ENCODE peak calls at places on chromosomes 11 and 22, in nine cellular contexts. M is adipocyte; Z is AG08395; U is sigmoid colon; E is body of pancreas; H is fibroblast of lung; B is cardiac septum; V is stimulated activated CD4-positive, alpha-beta T cell treated with anti-CD3 and anti-CD28 coated beads, Interleukin-1b, Interleukin-23, amount 100 ng/mL, for 24 hours; P is amygdala. W is an unnamed sample.

GRCh38 chr11:1307163-1307870 is 2.1 kb downstream of the TOLLIP start:
- DNase-seq in M (no peak), Z (no peak), U (no peak), E (no peak), H (no peak), B (no peak), V (no peak), P (no peak), W (no peak)

GRCh38 chr11:63020671-63021255 is 5.1 kb upstream of the SLC22A8 start:
- DNase-seq in M (no peak), Z (no peak), U (no peak), E (no peak), H (no peak), B (no peak), V (no peak), P (peak), W (no peak)

GRCh38 chr11:62337682-62338181 is 484 bp downstream of the ASRGL1 start:
- DNase-seq in M (peak), Z (no peak), U (no peak), E (peak), H (no peak), B (no peak), V (no peak), P (peak), W (no peak)

GRCh38 chr11:27619039-27619438 is 81.2 kb downstream of the BDNF start:
- DNase-seq in M (no peak), Z (peak), U (no peak), E (no peak), H (no peak), B (no peak), V (no peak), P (no peak), W (no peak)

GRCh38 chr11:134565343-134565891 is 153.4 kb upstream of the B3GAT1 start:
- DNase-seq in M (no peak), Z (no peak), U (no peak), E (no peak), H (no peak), B (no peak), V (no peak), P (no peak), W (no peak)

GRCh38 chr11:122115520-122116343 is at the start of gene BLID:
- DNase-seq in M (peak), Z (no peak), U (peak), E (peak), H (peak), B (no peak), V (no peak), P (peak), W (no peak)

GRCh38 chr22:21936151-21936778 is 16.4 kb downstream of the PPM1F start:
- DNase-seq in M (peak), Z (no peak), U (no peak), E (no peak), H (peak), B (peak), V (no peak), P (no peak), W (no peak)

GRCh38 chr11:119706887-119707286 is 22.1 kb downstream of the NECTIN1 start:
- DNase-seq in M (no peak), Z (no peak), U (no peak), E (no peak), H (no peak), B (no peak), V (no peak), P (no peak), W (no peak)

GRCh38 chr11:83401506-83402225 is 115.5 kb upstream of the CCDC90B start:
- DNase-seq in M (no peak), Z (no peak), U (no peak), E (no peak), H (no peak), B (no peak), V (no peak), P (no peak), W (no peak)

GRCh38 chr22:23305321-23305910 is 125.1 kb downstream of the BCR start:
- DNase-seq in M (peak), Z (peak), U (no peak), E (no peak), H (peak), B (no peak), V (no peak), P (peak), W (peak)

GRCh38 chr22:32674925-32675825 is 126.3 kb upstream of the TIMP3 start:
- DNase-seq in M (no peak), Z (peak), U (no peak), E (no peak), H (no peak), B (no peak), V (no peak), P (no peak), W (no peak)

GRCh38 chr22:48713266-48714205 is 1114.1 kb downstream of the BRD1 start:
- DNase-seq in M (no peak), Z (no peak), U (peak), E (no peak), H (no peak), B (peak), V (no peak), P (no peak), W (no peak)

GRCh38 chr11:35084817-35085424 is 54.0 kb upstream of the CD44 start:
- DNase-seq in M (no peak), Z (no peak), U (no peak), E (no peak), H (no peak), B (no peak), V (no peak), P (no peak), W (no peak)

GRCh38 chr11:9313648-9314290 is 624 bp downstream of the TMEM41B start:
- DNase-seq in M (peak), Z (peak), U (peak), E (no peak), H (peak), B (no peak), V (no peak), P (peak), W (no peak)

GRCh38 chr22:27863001-27863400 is 56.1 kb downstream of the PITPNB start:
- DNase-seq in M (no peak), Z (no peak), U (no peak), E (no peak), H (no peak), B (no peak), V (no peak), P (no peak), W (no peak)

GRCh38 chr11:62592989-62593421 is 1.7 kb upstream of the TUT1 start:
- DNase-seq in M (no peak), Z (no peak), U (no peak), E (no peak), H (no peak), B (no peak), V (no peak), P (peak), W (no peak)

GRCh38 chr22:25795437-25795836 is 53.4 kb downstream of the MYO18B start:
- DNase-seq in M (no peak), Z (no peak), U (no peak), E (no peak), H (no peak), B (no peak), V (no peak), P (no peak), W (no peak)

W was measured in coronary artery.